ENCODE peak calls at places on chromosomes 16 and 17, in six cellular contexts. F is fibroblast of mammary gland, C is adrenal gland, T is choroid plexus epithelial cell, E is cardiac fibroblast, M is psoas muscle. H is an unnamed sample.

GRCh38 chr16:81562174-81562849 is 117.7 kb downstream of the CMIP start:
- DNase-seq in F (no peak), C (peak; percentile 49), T (no peak), E (no peak), M (no peak), H (no peak)

GRCh38 chr17:83055911-83056582 is 23.4 kb upstream of the METRNL start:
- DNase-seq in F (peak; percentile 91), C (peak; percentile 27), T (peak; percentile 78), E (peak; percentile 84), M (peak; percentile 60), H (peak; percentile 81)

GRCh38 chr17:10001296-10001904 is 96.3 kb upstream of the RCVRN start:
- DNase-seq in F (no peak), C (no peak), T (no peak), E (no peak), M (no peak), H (no peak)

GRCh38 chr17:34299017-34299416 is 13.5 kb downstream of the CCL11 start:
- DNase-seq in F (no peak), C (no peak), T (no peak), E (peak; percentile 13), M (no peak), H (no peak)

GRCh38 chr16:21167360-21167759 is 8.9 kb downstream of the LDAF1 start:
- DNase-seq in F (peak; percentile 92), C (no peak), T (peak; percentile 90), E (peak; percentile 97), M (no peak), H (peak; percentile 96)

GRCh38 chr16:61412562-61412961 is 623.7 kb downstream of the CDH8 start:
- DNase-seq in F (no peak), C (no peak), T (no peak), E (no peak), M (no peak), H (no peak)

GRCh38 chr17:65027305-65027704 is 29.2 kb downstream of the GNA13 start:
- DNase-seq in F (peak; percentile 82), C (no peak), T (peak; percentile 77), E (peak; percentile 88), M (no peak), H (peak; percentile 75)

GRCh38 chr17:57440522-57441269 is 184.4 kb downstream of the MSI2 start:
- DNase-seq in F (peak; percentile 91), C (peak; percentile 86), T (peak; percentile 94), E (peak; percentile 91), M (peak; percentile 70), H (peak; percentile 98)

DNA sequence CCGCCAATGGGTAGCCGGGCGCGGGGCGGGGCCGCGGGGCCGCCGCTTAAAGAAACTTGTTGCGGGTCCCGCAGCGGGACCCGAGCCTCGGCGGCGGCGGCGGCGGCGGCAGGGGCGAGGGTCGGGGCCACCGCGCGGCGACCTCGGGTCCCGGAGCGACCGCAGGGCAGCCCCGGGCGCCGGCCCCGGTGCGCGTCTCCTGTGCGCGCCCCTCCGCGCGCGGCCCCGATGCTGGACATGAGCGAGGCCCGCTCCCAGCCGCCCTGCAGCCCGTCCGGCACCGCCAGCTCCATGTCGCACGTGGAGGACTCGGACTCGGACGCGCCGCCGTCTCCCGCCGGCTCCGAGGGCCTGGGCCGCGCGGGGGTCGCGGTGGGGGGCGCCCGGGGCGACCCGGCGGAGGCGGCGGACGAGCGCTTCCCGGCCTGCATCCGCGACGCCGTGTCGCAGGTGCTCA is at the start of gene SOX8:
- DNase-seq in F (no peak), C (no peak), T (no peak), E (no peak), M (no peak), H (no peak)
- H3K4me3 ChIP-seq in F (no peak within 1 kb of the TSS), C (no peak within 1 kb of the TSS), T (peak within 1 kb of the TSS; percentile 43), E (peak within 1 kb of the TSS; percentile 36), M (peak within 1 kb of the TSS; percentile 61), H (peak within 1 kb of the TSS; percentile 15)

DNA sequence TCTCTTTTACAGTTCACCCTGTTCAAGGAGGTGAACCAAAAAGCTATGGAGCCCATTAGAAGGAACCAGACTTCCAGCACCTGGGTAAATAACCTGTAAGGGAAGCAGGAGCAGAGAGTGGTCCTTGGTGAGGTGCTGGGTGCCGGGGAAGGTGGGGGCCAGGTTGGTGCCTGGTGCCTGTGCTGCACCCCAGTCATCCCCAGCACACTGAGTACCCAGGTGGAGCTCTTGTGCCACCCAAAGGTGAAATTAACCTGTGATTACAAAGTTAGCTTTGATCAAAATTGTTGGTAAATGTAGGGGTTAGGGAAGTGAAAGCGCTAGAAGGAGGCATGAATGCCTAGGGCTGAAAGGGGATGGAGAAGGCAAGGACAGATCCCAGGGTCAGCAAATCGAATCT is 58.6 kb downstream of the CDRT4 start:
- DNase-seq in F (no peak), C (no peak), T (no peak), E (no peak), M (no peak), H (no peak)
- TF ChIP-seq CTCF in F (no peak), C (no peak), T (no peak), E (no peak), M (no peak), H (no peak)

DNA sequence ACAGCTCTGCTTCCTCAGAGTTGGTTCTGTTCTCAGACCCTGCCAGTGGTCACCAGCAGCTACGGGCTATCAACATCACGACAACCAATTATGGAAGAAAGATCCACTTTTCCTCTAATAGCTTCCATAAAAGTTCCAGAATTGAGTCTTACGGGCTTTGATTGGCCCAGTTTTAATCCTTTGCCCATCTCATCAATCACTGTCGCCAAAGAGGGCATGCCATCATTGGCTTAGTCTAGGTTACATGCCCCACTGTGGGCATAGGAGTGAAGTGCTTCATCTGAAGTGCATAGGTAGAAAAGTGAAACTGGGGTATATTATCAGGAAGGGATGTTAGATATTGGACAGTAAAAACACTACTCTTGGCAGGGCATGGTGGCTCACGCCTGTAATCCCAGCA is 76.6 kb upstream of the DHX40 start:
- DNase-seq in F (no peak), C (no peak), T (no peak), E (no peak), M (no peak), H (no peak)
- H3K4me3 ChIP-seq in F (no peak overlapping the region), C (no peak overlapping the region), T (no peak overlapping the region), E (no peak overlapping the region), M (no peak overlapping the region), H (no peak overlapping the region)

DNA sequence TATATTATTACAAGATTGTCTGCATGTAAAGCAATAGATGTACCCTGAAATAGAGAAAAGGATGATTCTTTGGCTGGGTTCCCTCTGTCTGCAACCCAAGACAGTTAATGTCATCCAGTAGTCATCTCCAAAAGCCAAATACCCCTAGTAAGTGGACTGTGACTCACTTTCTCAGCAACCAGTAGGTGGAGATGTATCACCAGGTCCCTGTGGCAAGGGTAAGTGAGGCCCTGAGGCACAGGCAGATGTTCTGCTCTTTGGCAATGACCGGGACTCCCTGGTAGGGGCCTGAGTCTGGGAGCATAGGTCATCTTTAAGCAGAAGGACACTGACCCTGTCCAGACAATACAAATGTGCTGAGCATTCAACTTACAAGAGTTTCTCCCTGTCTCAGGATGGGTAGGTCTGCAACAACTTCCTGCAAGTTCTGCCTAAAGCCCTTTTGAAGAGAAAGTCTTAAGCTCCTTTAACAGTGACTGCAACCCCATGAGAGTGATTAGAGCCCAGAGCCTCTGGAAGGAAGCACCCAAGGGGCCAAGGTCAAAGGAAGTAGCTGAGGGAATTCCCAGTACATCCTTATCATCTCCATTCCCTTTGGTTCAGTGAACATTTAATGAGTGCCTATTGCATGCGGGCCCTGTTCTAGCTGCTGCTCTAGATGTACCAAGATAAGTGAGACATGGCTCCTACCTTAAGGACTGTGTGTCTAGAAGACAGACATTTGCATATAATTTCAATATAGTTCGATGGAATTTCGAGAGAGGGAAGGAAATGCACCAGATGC is 31.9 kb downstream of the PMP22 start:
- DNase-seq in F (peak; percentile 89), C (no peak), T (peak; percentile 72), E (peak; percentile 73), M (peak; percentile 50), H (peak; percentile 31)
- TF ChIP-seq CTCF in F (peak; percentile 59), C (no peak), T (peak; percentile 66), E (peak; percentile 53), M (peak; percentile 46), H (peak; percentile 43)

GRCh38 chr16:89200850-89201466 is 621 bp upstream of the SLC22A31 start:
- DNase-seq in F (no peak), C (no peak), T (no peak), E (no peak), M (peak; percentile 22), H (no peak)

GRCh38 chr16:89200124-89200849 is at the start of gene SLC22A31:
- DNase-seq in F (no peak), C (no peak), T (no peak), E (no peak), M (peak; percentile 35), H (no peak)

GRCh38 chr16:89199241-89200123 is 855 bp downstream of the SLC22A31 start:
- DNase-seq in F (no peak), C (no peak), T (no peak), E (no peak), M (peak; percentile 47), H (no peak)

GRCh38 chr16:89201467-89202377 is 1.4 kb upstream of the SLC22A31 start:
- DNase-seq in F (peak; percentile 57), C (peak; percentile 88), T (peak; percentile 57), E (peak; percentile 68), M (peak; percentile 90), H (peak; percentile 47)

GRCh38 chr16:89202422-89203215 is 2.3 kb upstream of the SLC22A31 start:
- DNase-seq in F (no peak), C (no peak), T (no peak), E (no peak), M (peak; percentile 21), H (no peak)
- H3K4me3 ChIP-seq in F (no peak overlapping the region), C (no peak overlapping the region), T (no peak overlapping the region), E (no peak overlapping the region), M (peak overlapping the region; percentile 48), H (no peak overlapping the region)

GRCh38 chr16:87848676-87849345 is 20.5 kb downstream of the SLC7A5 start:
- DNase-seq in F (no peak), C (no peak), T (no peak), E (no peak), M (peak; percentile 73), H (no peak)

GRCh38 chr16:87851141-87851587 is 18.1 kb downstream of the SLC7A5 start:
- DNase-seq in F (no peak), C (no peak), T (no peak), E (no peak), M (peak; percentile 48), H (no peak)

GRCh38 chr16:87849419-87850008 is 19.8 kb downstream of the SLC7A5 start:
- DNase-seq in F (no peak), C (no peak), T (no peak), E (no peak), M (peak; percentile 46), H (no peak)

GRCh38 chr16:87851601-87852000 is 17.7 kb downstream of the SLC7A5 start:
- DNase-seq in F (no peak), C (no peak), T (no peak), E (no peak), M (peak; percentile 58), H (no peak)

GRCh38 chr16:87850009-87851006 is 19.0 kb downstream of the SLC7A5 start:
- DNase-seq in F (peak; percentile 41), C (peak; percentile 73), T (peak; percentile 52), E (peak; percentile 51), M (peak; percentile 87), H (peak; percentile 40)
- TF ChIP-seq CTCF in F (peak; percentile 78), C (peak; percentile 87), T (peak; percentile 93), E (peak; percentile 96), M (peak; percentile 96), H (peak; percentile 95)

DNA sequence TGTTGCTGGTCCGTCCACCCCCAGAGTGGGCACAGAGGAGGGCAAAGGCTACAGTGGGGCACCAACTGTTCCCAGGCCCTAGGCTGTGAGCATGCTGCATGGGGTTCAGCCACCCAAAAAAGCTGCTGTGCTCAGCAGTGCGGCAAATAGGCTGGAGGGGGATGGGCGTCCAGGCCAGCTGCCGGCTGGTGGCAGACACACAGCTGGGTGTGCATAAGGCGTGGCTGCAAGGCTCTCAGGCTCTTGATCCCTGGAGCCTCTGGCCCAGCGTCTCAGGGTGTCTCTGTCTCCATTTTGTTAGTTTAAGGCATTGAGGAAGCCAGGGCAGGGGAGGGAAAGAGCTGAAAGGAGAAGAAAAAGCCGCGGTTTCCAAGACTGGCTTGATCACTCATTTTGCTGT is 8.8 kb downstream of the RPL19 start:
- DNase-seq in F (no peak), C (peak; percentile 42), T (no peak), E (no peak), M (peak; percentile 74), H (no peak)
- H3K4me3 ChIP-seq in F (no peak overlapping the region), C (no peak overlapping the region), T (no peak overlapping the region), E (no peak overlapping the region), M (peak overlapping the region; percentile 65), H (no peak overlapping the region)

H was measured in astrocyte of the spinal cord.